ENCODE peak calls at places on chromosomes 6 and 20, in eight cellular contexts. P is hepatocyte; H is SW480; L is activated naive CD8-positive, alpha-beta T cell treated with anti-CD3 and anti-CD28 coated beads, Interleukin-2, amount 50 U/mL, for 16 hours; S is tibial artery; Y is activated CD4-positive, alpha-beta T cell treated with anti-CD3 and anti-CD28 coated beads, Interleukin-2, amount 50 U/mL, for 4 hours; N is AG10803; B is GM12865. O is an unnamed sample.

GRCh38 chr20:32062776-32063170 is 10.7 kb downstream of the HCK start:
- DNase-seq in P (no peak), H (no peak), L (no peak), S (peak), Y (no peak), N (no peak), B (peak), O (no peak)

GRCh38 chr6:16949696-16950095 is 152.2 kb upstream of the STMND1 start:
- DNase-seq in P (no peak), H (no peak), L (no peak), S (no peak), Y (no peak), N (peak), B (no peak), O (peak)

GRCh38 chr6:8908638-8909037 is 473.3 kb upstream of the SLC35B3 start:
- DNase-seq in P (no peak), H (no peak), L (no peak), S (no peak), Y (no peak), N (no peak), B (no peak), O (no peak)

GRCh38 chr6:36740818-36741179 is 43.2 kb downstream of the RAB44 start:
- DNase-seq in P (no peak), H (no peak), L (no peak), S (no peak), Y (no peak), N (no peak), B (no peak), O (no peak)

GRCh38 chr6:36944650-36945049 is 9.9 kb upstream of the PI16 start:
- DNase-seq in P (no peak), H (no peak), L (no peak), S (no peak), Y (no peak), N (no peak), B (no peak), O (no peak)

GRCh38 chr6:3669916-3670315 is 81.6 kb downstream of the PXDC1 start:
- DNase-seq in P (no peak), H (no peak), L (no peak), S (no peak), Y (no peak), N (no peak), B (peak), O (no peak)

GRCh38 chr6:15929685-15930084 is 199.2 kb upstream of the MYLIP start:
- DNase-seq in P (no peak), H (no peak), L (no peak), S (no peak), Y (no peak), N (peak), B (no peak), O (peak)

GRCh38 chr6:14711056-14711703 is 534.7 kb upstream of the JARID2 start:
- DNase-seq in P (peak), H (peak), L (no peak), S (no peak), Y (peak), N (peak), B (peak), O (peak)

GRCh38 chr6:52595000-52595795 is 18.3 kb upstream of the TRAM2 start:
- DNase-seq in P (peak), H (peak), L (no peak), S (peak), Y (no peak), N (peak), B (peak), O (peak)

GRCh38 chr20:49699200-49699992 is 14.3 kb downstream of the B4GALT5 start:
- DNase-seq in P (peak), H (peak), L (no peak), S (no peak), Y (no peak), N (no peak), B (peak), O (peak)

GRCh38 chr6:105644073-105644489 is 241.2 kb upstream of the PREP start:
- DNase-seq in P (no peak), H (no peak), L (no peak), S (no peak), Y (no peak), N (no peak), B (no peak), O (no peak)

GRCh38 chr6:118645395-118645794 is 6.0 kb downstream of the CEP85L start:
- DNase-seq in P (no peak), H (no peak), L (no peak), S (no peak), Y (no peak), N (no peak), B (no peak), O (no peak)

GRCh38 chr6:112235956-112236355 is 18.4 kb downstream of the LAMA4 start:
- DNase-seq in P (no peak), H (no peak), L (no peak), S (no peak), Y (no peak), N (peak), B (peak), O (peak)

GRCh38 chr6:43147691-43148477 is 23.2 kb upstream of the SRF start:
- DNase-seq in P (no peak), H (no peak), L (no peak), S (no peak), Y (no peak), N (no peak), B (peak), O (no peak)

GRCh38 chr6:33987531-33988021 is 158.3 kb downstream of the GRM4 start:
- DNase-seq in P (peak), H (no peak), L (no peak), S (no peak), Y (no peak), N (no peak), B (no peak), O (no peak)

GRCh38 chr6:105211831-105212230 is 32.0 kb upstream of the POPDC3 start:
- DNase-seq in P (no peak), H (no peak), L (no peak), S (no peak), Y (no peak), N (peak), B (no peak), O (peak)

GRCh38 chr6:165760126-165760802 is 97.2 kb upstream of the PDE10A start:
- DNase-seq in P (no peak), H (no peak), L (no peak), S (no peak), Y (no peak), N (no peak), B (no peak), O (no peak)

GRCh38 chr20:38138086-38138777 is 26.8 kb downstream of the TGM2 start:
- DNase-seq in P (no peak), H (no peak), L (no peak), S (peak), Y (no peak), N (no peak), B (no peak), O (no peak)

GRCh38 chr20:57387945-57388351 is 3.2 kb upstream of the RBM38 start:
- DNase-seq in P (no peak), H (no peak), L (no peak), S (peak), Y (no peak), N (no peak), B (no peak), O (no peak)

GRCh38 chr6:15359335-15359862 is 113.5 kb downstream of the JARID2 start:
- DNase-seq in P (no peak), H (no peak), L (no peak), S (no peak), Y (no peak), N (no peak), B (peak), O (peak)

GRCh38 chr6:74554041-74554440 is 651.8 kb downstream of the COL12A1 start:
- DNase-seq in P (no peak), H (no peak), L (no peak), S (no peak), Y (no peak), N (no peak), B (no peak), O (no peak)

GRCh38 chr6:125957845-125958244 is 1.3 kb downstream of the HINT3 start:
- DNase-seq in P (peak), H (peak), L (no peak), S (peak), Y (no peak), N (peak), B (no peak), O (peak)

GRCh38 chr6:18496462-18496861 is 109.3 kb downstream of the RNF144B start:
- DNase-seq in P (no peak), H (no peak), L (no peak), S (no peak), Y (no peak), N (no peak), B (no peak), O (no peak)

GRCh38 chr6:133637436-133637835 is 251.5 kb upstream of the TCF21 start:
- DNase-seq in P (no peak), H (no peak), L (no peak), S (no peak), Y (no peak), N (no peak), B (no peak), O (no peak)

GRCh38 chr6:132763269-132763668 is 5.6 kb upstream of the VNN2 start:
- DNase-seq in P (no peak), H (no peak), L (no peak), S (no peak), Y (peak), N (no peak), B (peak), O (peak)

GRCh38 chr6:111533087-111533784 is 50.2 kb upstream of the REV3L start:
- DNase-seq in P (no peak), H (no peak), L (no peak), S (no peak), Y (no peak), N (no peak), B (no peak), O (no peak)

GRCh38 chr6:3631862-3632261 is 119.7 kb downstream of the PXDC1 start:
- DNase-seq in P (no peak), H (no peak), L (no peak), S (no peak), Y (no peak), N (no peak), B (no peak), O (no peak)

GRCh38 chr20:31560094-31560899 is 44.8 kb upstream of the ID1 start:
- DNase-seq in P (peak), H (peak), L (peak), S (peak), Y (peak), N (peak), B (peak), O (peak)

GRCh38 chr6:9504191-9504590 is 910.7 kb downstream of the TFAP2A start:
- DNase-seq in P (no peak), H (no peak), L (no peak), S (no peak), Y (no peak), N (no peak), B (no peak), O (no peak)

GRCh38 chr6:134363323-134364039 is 45.6 kb upstream of the SGK1 start:
- DNase-seq in P (no peak), H (no peak), L (no peak), S (no peak), Y (no peak), N (peak), B (no peak), O (peak)

GRCh38 chr20:4325548-4326187 is 310.3 kb upstream of the RNF24 start:
- DNase-seq in P (no peak), H (no peak), L (no peak), S (no peak), Y (no peak), N (no peak), B (no peak), O (no peak)

GRCh38 chr20:50192364-50193168 is 1.9 kb downstream of the CEBPB start:
- DNase-seq in P (peak), H (peak), L (peak), S (peak), Y (peak), N (peak), B (peak), O (peak)

GRCh38 chr20:41309817-41310216 is 7.7 kb downstream of the ZHX3 start:
- DNase-seq in P (no peak), H (no peak), L (no peak), S (no peak), Y (no peak), N (peak), B (no peak), O (peak)

GRCh38 chr20:3760980-3761379 is 6.6 kb downstream of the ADISSP start:
- DNase-seq in P (no peak), H (no peak), L (no peak), S (no peak), Y (no peak), N (no peak), B (no peak), O (no peak)